ENCODE peak calls at places on chromosomes 11 and 22, in ten cellular contexts. V is right lobe of liver, J is astrocyte of the spinal cord, W is cardiac fibroblast, X is upper lobe of left lung, Q is upper lobe of right lung, E is neural crest cell, A is osteocyte, H is HL-60, R is mesothelial cell of epicardium. B is an unnamed sample.
A peak's percentile ranks its signal among the peaks of the same experiment; 100 is the strongest.

GRCh38 chr11:128626913-128627665 is 39.7 kb upstream of the ETS1 start:
- DNase-seq in X (no peak), R (no peak), E (no peak), H (no peak), W (no peak), V (no peak), Q (no peak), J (no peak), A (no peak), B (no peak)

GRCh38 chr11:113043704-113044103 is 82.5 kb downstream of the NCAM1 start:
- DNase-seq in W (no peak), J (no peak), H (no peak), A (no peak), R (no peak), Q (no peak), X (no peak), E (no peak), V (no peak), B (no peak)

GRCh38 chr22:28647216-28647615 is 32.4 kb downstream of the TTC28 start:
- DNase-seq in W (no peak), E (no peak), R (no peak), H (no peak), Q (no peak), J (peak; percentile 5), V (no peak), A (no peak), X (no peak), B (no peak)

GRCh38 chr11:60844870-60845221 is 2.9 kb downstream of the CCDC86 start:
- DNase-seq in R (no peak), Q (no peak), H (no peak), W (no peak), A (no peak), E (no peak), J (peak; percentile 29), X (no peak), V (no peak), B (no peak)

GRCh38 chr11:111064118-111064517 is 181.4 kb upstream of the POU2AF2 start:
- DNase-seq in H (no peak), A (no peak), X (no peak), R (no peak), E (no peak), W (peak; percentile 82), Q (no peak), V (no peak), J (peak; percentile 90), B (no peak)

GRCh38 chr11:38460901-38461300 is 1862.9 kb upstream of the RAG2 start:
- DNase-seq in V (no peak), Q (peak; percentile 63), A (peak; percentile 91), J (peak; percentile 96), E (no peak), X (no peak), H (no peak), W (peak; percentile 93), R (peak; percentile 64), B (no peak)

GRCh38 chr22:43743131-43743530 is 69.0 kb downstream of the EFCAB6 start:
- DNase-seq in R (no peak), W (no peak), Q (no peak), E (no peak), X (no peak), H (no peak), A (no peak), J (no peak), V (no peak), B (no peak)

GRCh38 chr11:12232160-12232559 is 121.8 kb downstream of the MICAL2 start:
- DNase-seq in X (no peak), R (no peak), W (peak; percentile 25), A (no peak), J (no peak), V (no peak), E (no peak), Q (no peak), H (no peak), B (no peak)

GRCh38 chr11:62269654-62270278 is at the start of gene SCGB2A2:
- DNase-seq in W (peak; percentile 16), A (no peak), V (no peak), X (no peak), E (no peak), Q (no peak), H (no peak), J (no peak), R (no peak), B (no peak)

GRCh38 chr11:12253843-12254281 is 123.5 kb upstream of the PARVA start:
- DNase-seq in Q (no peak), W (no peak), X (no peak), E (no peak), A (no peak), R (no peak), H (no peak), J (no peak), V (peak; percentile 71), B (no peak)

GRCh38 chr11:75319035-75319877 is 32.2 kb downstream of the ARRB1 start:
- DNase-seq in E (no peak), H (no peak), W (no peak), Q (no peak), A (no peak), V (no peak), R (no peak), X (no peak), J (no peak), B (no peak)

GRCh38 chr22:45709866-45710265 is 38.2 kb downstream of the ATXN10 start:
- DNase-seq in H (no peak), X (no peak), R (no peak), E (no peak), Q (no peak), J (peak; percentile 47), V (no peak), W (peak; percentile 73), A (no peak), B (no peak)

GRCh38 chr22:45708145-45708544 is 36.5 kb downstream of the ATXN10 start:
- DNase-seq in X (no peak), J (no peak), A (no peak), Q (no peak), R (no peak), H (no peak), E (no peak), W (no peak), V (no peak), B (no peak)

GRCh38 chr22:45709004-45709739 is 37.5 kb downstream of the ATXN10 start:
- DNase-seq in Q (no peak), E (no peak), V (peak; percentile 44), H (no peak), A (no peak), X (no peak), R (no peak), W (peak; percentile 82), J (peak; percentile 75), B (no peak)

GRCh38 chr22:45707605-45708004 is 36.0 kb downstream of the ATXN10 start:
- DNase-seq in R (no peak), A (no peak), J (no peak), E (no peak), H (no peak), W (no peak), X (no peak), V (no peak), Q (no peak), B (no peak)

GRCh38 chr22:45710469-45710868 is 38.8 kb downstream of the ATXN10 start:
- DNase-seq in Q (no peak), E (no peak), H (no peak), R (no peak), J (no peak), V (no peak), A (no peak), W (no peak), X (no peak), B (no peak)
- TF ChIP-seq CTCF in Q (no peak), E (no peak), H (no peak), R (no peak), J (no peak), V (no peak), A (no peak), W (no peak), X (no peak), B (no peak)

GRCh38 chr11:27234043-27234668 is 128.9 kb downstream of the CCDC34 start:
- DNase-seq in H (no peak), E (no peak), J (peak; percentile 97), Q (no peak), W (peak; percentile 91), A (no peak), R (no peak), V (no peak), X (no peak), B (no peak)
- TF ChIP-seq CTCF in H (no peak), E (no peak), J (peak; percentile 8), Q (no peak), W (no peak), A (no peak), R (no peak), V (no peak), X (no peak), B (peak; percentile 12)

DNA sequence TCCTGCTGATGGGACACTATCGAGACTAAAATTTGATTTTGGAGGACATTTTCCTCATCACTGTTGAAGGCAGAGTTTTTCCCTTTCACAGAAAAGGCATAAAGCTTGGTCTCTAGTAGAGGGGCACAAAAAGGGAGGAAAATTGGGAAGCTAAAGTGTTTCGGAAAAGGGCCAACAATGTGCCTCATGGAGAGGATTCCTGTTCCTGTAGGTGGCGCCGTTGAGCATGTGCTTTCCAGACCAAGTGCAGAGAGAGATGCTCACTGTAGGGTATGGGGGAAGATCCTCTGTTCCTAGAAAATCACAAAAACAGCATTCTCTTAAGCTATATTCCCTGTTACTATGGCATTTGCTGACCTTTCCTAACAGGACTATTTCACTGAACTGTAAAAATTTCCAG is 18.4 kb upstream of the OR4C5 start:
- DNase-seq in X (no peak), J (no peak), W (no peak), Q (no peak), E (no peak), H (no peak), V (no peak), A (no peak), R (no peak), B (no peak)
- TF ChIP-seq CTCF in X (no peak), J (no peak), W (no peak), Q (no peak), E (no peak), H (no peak), V (no peak), A (no peak), R (no peak), B (no peak)

GRCh38 chr11:469684-470667 is 19.9 kb downstream of the PTDSS2 start:
- DNase-seq in R (no peak), A (no peak), X (peak; percentile 86), Q (peak; percentile 79), J (peak; percentile 52), W (peak; percentile 80), H (no peak), V (peak; percentile 77), E (no peak), B (no peak)
- TF ChIP-seq CTCF in R (no peak), A (peak; percentile 40), X (peak; percentile 32), Q (peak; percentile 41), J (peak; percentile 11), W (peak; percentile 15), H (no peak), V (peak; percentile 36), E (no peak), B (peak; percentile 70)

GRCh38 chr11:57643802-57644201 is 5.9 kb downstream of the YPEL4 start:
- DNase-seq in A (no peak), H (no peak), Q (no peak), V (no peak), X (no peak), E (no peak), W (peak; percentile 14), J (no peak), R (no peak), B (no peak)
- TF ChIP-seq CTCF in A (no peak), H (no peak), Q (peak; percentile 13), V (no peak), X (no peak), E (no peak), W (no peak), J (peak; percentile 4), R (no peak), B (no peak)